ENCODE peak calls at places on chromosomes 2 and 18, in nine cellular contexts. One of them, this sample, is unnamed.

GRCh38 chr2:100124746-100125145 is 17.6 kb downstream of the AFF3 start:
- DNase-seq in H9: no peak
- DNase-seq in tibial artery: no peak
- DNase-seq in stimulated activated CD4-positive, alpha-beta T cell treated with anti-CD3 and anti-CD28 coated beads, Interleukin-1b, Interleukin-23, amount 100 ng/mL, for 1 hour: no peak
- DNase-seq in HEK293T: no peak
- DNase-seq in substantia nigra: no peak
- DNase-seq in hippocampal formation: no peak
- DNase-seq in neuronal stem cell: no peak
- DNase-seq in pulmonary artery endothelial cell: no peak
- DNase-seq in this sample: no peak

GRCh38 chr18:5457467-5457957 is 86.3 kb downstream of the EPB41L3 start:
- DNase-seq in H9: no peak
- DNase-seq in tibial artery: no peak
- DNase-seq in stimulated activated CD4-positive, alpha-beta T cell treated with anti-CD3 and anti-CD28 coated beads, Interleukin-1b, Interleukin-23, amount 100 ng/mL, for 1 hour: no peak
- DNase-seq in HEK293T: peak; percentile 5
- DNase-seq in substantia nigra: no peak
- DNase-seq in hippocampal formation: no peak
- DNase-seq in neuronal stem cell: no peak
- DNase-seq in pulmonary artery endothelial cell: no peak
- DNase-seq in this sample: no peak

GRCh38 chr18:74427442-74428112 is 29.5 kb downstream of the DIPK1C start:
- DNase-seq in H9: no peak
- DNase-seq in tibial artery: no peak
- DNase-seq in stimulated activated CD4-positive, alpha-beta T cell treated with anti-CD3 and anti-CD28 coated beads, Interleukin-1b, Interleukin-23, amount 100 ng/mL, for 1 hour: no peak
- DNase-seq in HEK293T: no peak
- DNase-seq in substantia nigra: no peak
- DNase-seq in hippocampal formation: no peak
- DNase-seq in neuronal stem cell: no peak
- DNase-seq in pulmonary artery endothelial cell: no peak
- DNase-seq in this sample: no peak

GRCh38 chr2:86825728-86826386 is 35.1 kb upstream of the CD8A start:
- DNase-seq in H9: no peak
- DNase-seq in tibial artery: no peak
- DNase-seq in stimulated activated CD4-positive, alpha-beta T cell treated with anti-CD3 and anti-CD28 coated beads, Interleukin-1b, Interleukin-23, amount 100 ng/mL, for 1 hour: no peak
- DNase-seq in HEK293T: no peak
- DNase-seq in substantia nigra: no peak
- DNase-seq in hippocampal formation: no peak
- DNase-seq in neuronal stem cell: no peak
- DNase-seq in pulmonary artery endothelial cell: no peak
- DNase-seq in this sample: no peak

GRCh38 chr2:225457462-225457861 is 58.0 kb downstream of the NYAP2 start:
- DNase-seq in H9: no peak
- DNase-seq in tibial artery: no peak
- DNase-seq in stimulated activated CD4-positive, alpha-beta T cell treated with anti-CD3 and anti-CD28 coated beads, Interleukin-1b, Interleukin-23, amount 100 ng/mL, for 1 hour: no peak
- DNase-seq in HEK293T: no peak
- DNase-seq in substantia nigra: no peak
- DNase-seq in hippocampal formation: no peak
- DNase-seq in neuronal stem cell: no peak
- DNase-seq in pulmonary artery endothelial cell: no peak
- DNase-seq in this sample: no peak

GRCh38 chr18:10822457-10822856 is 296.6 kb downstream of the NAPG start:
- DNase-seq in H9: no peak
- DNase-seq in tibial artery: no peak
- DNase-seq in stimulated activated CD4-positive, alpha-beta T cell treated with anti-CD3 and anti-CD28 coated beads, Interleukin-1b, Interleukin-23, amount 100 ng/mL, for 1 hour: no peak
- DNase-seq in HEK293T: peak; percentile 12
- DNase-seq in substantia nigra: no peak
- DNase-seq in hippocampal formation: no peak
- DNase-seq in neuronal stem cell: peak; percentile 5
- DNase-seq in pulmonary artery endothelial cell: no peak
- DNase-seq in this sample: no peak

GRCh38 chr2:45938649-45939511 is 287.4 kb downstream of the PRKCE start:
- DNase-seq in H9: peak; percentile 56
- DNase-seq in tibial artery: peak; percentile 63
- DNase-seq in stimulated activated CD4-positive, alpha-beta T cell treated with anti-CD3 and anti-CD28 coated beads, Interleukin-1b, Interleukin-23, amount 100 ng/mL, for 1 hour: no peak
- DNase-seq in HEK293T: peak; percentile 72
- DNase-seq in substantia nigra: no peak
- DNase-seq in hippocampal formation: no peak
- DNase-seq in neuronal stem cell: no peak
- DNase-seq in pulmonary artery endothelial cell: peak; percentile 55
- DNase-seq in this sample: no peak

GRCh38 chr2:141498561-141498960 is 632.3 kb downstream of the LRP1B start:
- DNase-seq in H9: no peak
- DNase-seq in tibial artery: no peak
- DNase-seq in stimulated activated CD4-positive, alpha-beta T cell treated with anti-CD3 and anti-CD28 coated beads, Interleukin-1b, Interleukin-23, amount 100 ng/mL, for 1 hour: no peak
- DNase-seq in HEK293T: no peak
- DNase-seq in substantia nigra: no peak
- DNase-seq in hippocampal formation: no peak
- DNase-seq in neuronal stem cell: no peak
- DNase-seq in pulmonary artery endothelial cell: no peak
- DNase-seq in this sample: no peak

GRCh38 chr2:37629529-37629928 is 41.9 kb downstream of the CDC42EP3 start:
- DNase-seq in H9: no peak
- DNase-seq in tibial artery: no peak
- DNase-seq in stimulated activated CD4-positive, alpha-beta T cell treated with anti-CD3 and anti-CD28 coated beads, Interleukin-1b, Interleukin-23, amount 100 ng/mL, for 1 hour: no peak
- DNase-seq in HEK293T: no peak
- DNase-seq in substantia nigra: no peak
- DNase-seq in hippocampal formation: no peak
- DNase-seq in neuronal stem cell: no peak
- DNase-seq in pulmonary artery endothelial cell: no peak
- DNase-seq in this sample: no peak

GRCh38 chr2:25825238-25825637 is 53.0 kb downstream of the ASXL2 start:
- DNase-seq in H9: no peak
- DNase-seq in tibial artery: no peak
- DNase-seq in stimulated activated CD4-positive, alpha-beta T cell treated with anti-CD3 and anti-CD28 coated beads, Interleukin-1b, Interleukin-23, amount 100 ng/mL, for 1 hour: no peak
- DNase-seq in HEK293T: no peak
- DNase-seq in substantia nigra: no peak
- DNase-seq in hippocampal formation: no peak
- DNase-seq in neuronal stem cell: no peak
- DNase-seq in pulmonary artery endothelial cell: no peak
- DNase-seq in this sample: no peak

GRCh38 chr2:11281221-11281620 is 63.2 kb downstream of the ROCK2 start:
- DNase-seq in H9: no peak
- DNase-seq in tibial artery: no peak
- DNase-seq in stimulated activated CD4-positive, alpha-beta T cell treated with anti-CD3 and anti-CD28 coated beads, Interleukin-1b, Interleukin-23, amount 100 ng/mL, for 1 hour: no peak
- DNase-seq in HEK293T: no peak
- DNase-seq in substantia nigra: no peak
- DNase-seq in hippocampal formation: no peak
- DNase-seq in neuronal stem cell: no peak
- DNase-seq in pulmonary artery endothelial cell: peak; percentile 33
- DNase-seq in this sample: no peak

GRCh38 chr18:50880108-50880465 is 1.2 kb downstream of the ME2 start:
- DNase-seq in H9: no peak
- DNase-seq in tibial artery: no peak
- DNase-seq in stimulated activated CD4-positive, alpha-beta T cell treated with anti-CD3 and anti-CD28 coated beads, Interleukin-1b, Interleukin-23, amount 100 ng/mL, for 1 hour: no peak
- DNase-seq in HEK293T: no peak
- DNase-seq in substantia nigra: no peak
- DNase-seq in hippocampal formation: no peak
- DNase-seq in neuronal stem cell: no peak
- DNase-seq in pulmonary artery endothelial cell: no peak
- DNase-seq in this sample: no peak

GRCh38 chr2:149365826-149366583 is 35.6 kb downstream of the LYPD6 start:
- DNase-seq in H9: no peak
- DNase-seq in tibial artery: no peak
- DNase-seq in stimulated activated CD4-positive, alpha-beta T cell treated with anti-CD3 and anti-CD28 coated beads, Interleukin-1b, Interleukin-23, amount 100 ng/mL, for 1 hour: no peak
- DNase-seq in HEK293T: no peak
- DNase-seq in substantia nigra: no peak
- DNase-seq in hippocampal formation: no peak
- DNase-seq in neuronal stem cell: no peak
- DNase-seq in pulmonary artery endothelial cell: peak; percentile 54
- DNase-seq in this sample: no peak

GRCh38 chr2:28567076-28567471 is 71.2 kb downstream of the PLB1 start:
- DNase-seq in H9: peak; percentile 44
- DNase-seq in tibial artery: no peak
- DNase-seq in stimulated activated CD4-positive, alpha-beta T cell treated with anti-CD3 and anti-CD28 coated beads, Interleukin-1b, Interleukin-23, amount 100 ng/mL, for 1 hour: no peak
- DNase-seq in HEK293T: peak; percentile 36
- DNase-seq in substantia nigra: no peak
- DNase-seq in hippocampal formation: no peak
- DNase-seq in neuronal stem cell: no peak
- DNase-seq in pulmonary artery endothelial cell: no peak
- DNase-seq in this sample: no peak

GRCh38 chr2:227310756-227311110 is 14.3 kb upstream of the MFF start:
- DNase-seq in H9: no peak
- DNase-seq in tibial artery: no peak
- DNase-seq in stimulated activated CD4-positive, alpha-beta T cell treated with anti-CD3 and anti-CD28 coated beads, Interleukin-1b, Interleukin-23, amount 100 ng/mL, for 1 hour: no peak
- DNase-seq in HEK293T: no peak
- DNase-seq in substantia nigra: no peak
- DNase-seq in hippocampal formation: no peak
- DNase-seq in neuronal stem cell: no peak
- DNase-seq in pulmonary artery endothelial cell: no peak
- DNase-seq in this sample: no peak

GRCh38 chr2:169050476-169051240 is 18.7 kb upstream of the DHRS9 start:
- DNase-seq in H9: no peak
- DNase-seq in tibial artery: no peak
- DNase-seq in stimulated activated CD4-positive, alpha-beta T cell treated with anti-CD3 and anti-CD28 coated beads, Interleukin-1b, Interleukin-23, amount 100 ng/mL, for 1 hour: no peak
- DNase-seq in HEK293T: no peak
- DNase-seq in substantia nigra: no peak
- DNase-seq in hippocampal formation: no peak
- DNase-seq in neuronal stem cell: no peak
- DNase-seq in pulmonary artery endothelial cell: no peak
- DNase-seq in this sample: no peak

GRCh38 chr18:9475643-9476580 is 599 bp downstream of the RALBP1 start:
- DNase-seq in H9: no peak
- DNase-seq in tibial artery: peak; percentile 38
- DNase-seq in stimulated activated CD4-positive, alpha-beta T cell treated with anti-CD3 and anti-CD28 coated beads, Interleukin-1b, Interleukin-23, amount 100 ng/mL, for 1 hour: no peak
- DNase-seq in HEK293T: no peak
- DNase-seq in substantia nigra: no peak
- DNase-seq in hippocampal formation: peak; percentile 44
- DNase-seq in neuronal stem cell: no peak
- DNase-seq in pulmonary artery endothelial cell: no peak
- DNase-seq in this sample: peak; percentile 42

GRCh38 chr2:42903821-42904575 is 111.6 kb upstream of the HAAO start:
- DNase-seq in H9: no peak
- DNase-seq in tibial artery: no peak
- DNase-seq in stimulated activated CD4-positive, alpha-beta T cell treated with anti-CD3 and anti-CD28 coated beads, Interleukin-1b, Interleukin-23, amount 100 ng/mL, for 1 hour: no peak
- DNase-seq in HEK293T: no peak
- DNase-seq in substantia nigra: no peak
- DNase-seq in hippocampal formation: no peak
- DNase-seq in neuronal stem cell: no peak
- DNase-seq in pulmonary artery endothelial cell: no peak
- DNase-seq in this sample: no peak

GRCh38 chr2:161104054-161104553 is 56.1 kb upstream of the TANK start:
- DNase-seq in H9: no peak
- DNase-seq in tibial artery: no peak
- DNase-seq in stimulated activated CD4-positive, alpha-beta T cell treated with anti-CD3 and anti-CD28 coated beads, Interleukin-1b, Interleukin-23, amount 100 ng/mL, for 1 hour: no peak
- DNase-seq in HEK293T: no peak
- DNase-seq in substantia nigra: no peak
- DNase-seq in hippocampal formation: no peak
- DNase-seq in neuronal stem cell: no peak
- DNase-seq in pulmonary artery endothelial cell: no peak
- DNase-seq in this sample: no peak

GRCh38 chr18:79890638-79891037 is 60.8 kb downstream of the SLC66A2 start:
- DNase-seq in H9: no peak
- DNase-seq in tibial artery: no peak
- DNase-seq in stimulated activated CD4-positive, alpha-beta T cell treated with anti-CD3 and anti-CD28 coated beads, Interleukin-1b, Interleukin-23, amount 100 ng/mL, for 1 hour: no peak
- DNase-seq in HEK293T: no peak
- DNase-seq in substantia nigra: no peak
- DNase-seq in hippocampal formation: no peak
- DNase-seq in neuronal stem cell: no peak
- DNase-seq in pulmonary artery endothelial cell: no peak
- DNase-seq in this sample: no peak

GRCh38 chr2:232333361-232334135 is 45.0 kb upstream of the ALPP start:
- DNase-seq in H9: peak; percentile 65
- DNase-seq in tibial artery: peak; percentile 16
- DNase-seq in stimulated activated CD4-positive, alpha-beta T cell treated with anti-CD3 and anti-CD28 coated beads, Interleukin-1b, Interleukin-23, amount 100 ng/mL, for 1 hour: no peak
- DNase-seq in HEK293T: peak; percentile 14
- DNase-seq in substantia nigra: no peak
- DNase-seq in hippocampal formation: no peak
- DNase-seq in neuronal stem cell: peak; percentile 20
- DNase-seq in pulmonary artery endothelial cell: no peak
- DNase-seq in this sample: no peak

GRCh38 chr18:8705941-8706544 is 687 bp downstream of the MTCL1 start:
- DNase-seq in H9: no peak
- DNase-seq in tibial artery: no peak
- DNase-seq in stimulated activated CD4-positive, alpha-beta T cell treated with anti-CD3 and anti-CD28 coated beads, Interleukin-1b, Interleukin-23, amount 100 ng/mL, for 1 hour: no peak
- DNase-seq in HEK293T: no peak
- DNase-seq in substantia nigra: no peak
- DNase-seq in hippocampal formation: peak; percentile 27
- DNase-seq in neuronal stem cell: no peak
- DNase-seq in pulmonary artery endothelial cell: no peak
- DNase-seq in this sample: no peak

GRCh38 chr2:178397002-178397605 is 53.9 kb downstream of the PRKRA start:
- DNase-seq in H9: no peak
- DNase-seq in tibial artery: no peak
- DNase-seq in stimulated activated CD4-positive, alpha-beta T cell treated with anti-CD3 and anti-CD28 coated beads, Interleukin-1b, Interleukin-23, amount 100 ng/mL, for 1 hour: no peak
- DNase-seq in HEK293T: peak; percentile 36
- DNase-seq in substantia nigra: no peak
- DNase-seq in hippocampal formation: no peak
- DNase-seq in neuronal stem cell: peak; percentile 24
- DNase-seq in pulmonary artery endothelial cell: peak; percentile 22
- DNase-seq in this sample: no peak

GRCh38 chr2:203328735-203329549 is 748 bp downstream of the ABI2 start:
- DNase-seq in H9: peak; percentile 41
- DNase-seq in tibial artery: no peak
- DNase-seq in stimulated activated CD4-positive, alpha-beta T cell treated with anti-CD3 and anti-CD28 coated beads, Interleukin-1b, Interleukin-23, amount 100 ng/mL, for 1 hour: no peak
- DNase-seq in HEK293T: peak; percentile 52
- DNase-seq in substantia nigra: no peak
- DNase-seq in hippocampal formation: no peak
- DNase-seq in neuronal stem cell: peak; percentile 59
- DNase-seq in pulmonary artery endothelial cell: no peak
- DNase-seq in this sample: peak; percentile 26

This sample was measured in activated CD8-positive, alpha-beta memory T cell treated with anti-CD3 and anti-CD28 coated beads for 48 hours.